ENCODE peak calls at places on chromosomes 1 and 21, in four cellular contexts. V is spleen, N is GM20000, Y is tibial nerve. J is an unnamed sample.

GRCh38 chr21:41582298-41582840 is 74.4 kb upstream of the TMPRSS2 start:
- DNase-seq in N (no peak), V (no peak), Y (no peak), J (no peak)

GRCh38 chr1:119554188-119554587 is 47.2 kb downstream of the HSD3B1 start:
- DNase-seq in N (no peak), V (no peak), Y (peak), J (no peak)

GRCh38 chr1:12616709-12617373 is 1.2 kb downstream of the DHRS3 start:
- DNase-seq in V (peak), N (no peak), Y (no peak), J (no peak)

GRCh38 chr21:36825683-36826082 is 126.8 kb downstream of the SIM2 start:
- DNase-seq in Y (no peak), V (no peak), N (no peak), J (no peak)

GRCh38 chr1:186865861-186866260 is 37.1 kb downstream of the PLA2G4A start:
- DNase-seq in N (no peak), Y (no peak), V (no peak), J (no peak)

GRCh38 chr1:233431753-233432403 is 104.4 kb downstream of the MAP3K21 start:
- DNase-seq in Y (no peak), V (no peak), N (no peak), J (no peak)

GRCh38 chr1:20400341-20401177 is 85.5 kb downstream of the CAMK2N1 start:
- DNase-seq in Y (no peak), V (no peak), N (no peak), J (no peak)

GRCh38 chr1:30267046-30267445 is 456.3 kb downstream of the MATN1 start:
- DNase-seq in N (no peak), V (peak), Y (no peak), J (no peak)

GRCh38 chr1:81414417-81415087 is 386.2 kb upstream of the ADGRL2 start:
- DNase-seq in Y (peak), V (no peak), N (peak), J (peak)

GRCh38 chr1:27372022-27372807 is 2.4 kb downstream of the FCN3 start:
- DNase-seq in N (no peak), Y (no peak), V (no peak), J (no peak)

GRCh38 chr1:23283660-23284602 is 60.2 kb downstream of the HNRNPR start:
- DNase-seq in Y (no peak), N (no peak), V (no peak), J (no peak)

GRCh38 chr1:151596166-151596933 is 15.5 kb upstream of the SNX27 start:
- DNase-seq in Y (no peak), V (no peak), N (no peak), J (no peak)

GRCh38 chr1:68210027-68210426 is 22.3 kb downstream of the WLS start:
- DNase-seq in Y (no peak), N (no peak), V (no peak), J (no peak)

GRCh38 chr1:62229932-62230331 is 35.3 kb downstream of the L1TD1 start:
- DNase-seq in V (no peak), N (no peak), Y (no peak), J (no peak)

DNA sequence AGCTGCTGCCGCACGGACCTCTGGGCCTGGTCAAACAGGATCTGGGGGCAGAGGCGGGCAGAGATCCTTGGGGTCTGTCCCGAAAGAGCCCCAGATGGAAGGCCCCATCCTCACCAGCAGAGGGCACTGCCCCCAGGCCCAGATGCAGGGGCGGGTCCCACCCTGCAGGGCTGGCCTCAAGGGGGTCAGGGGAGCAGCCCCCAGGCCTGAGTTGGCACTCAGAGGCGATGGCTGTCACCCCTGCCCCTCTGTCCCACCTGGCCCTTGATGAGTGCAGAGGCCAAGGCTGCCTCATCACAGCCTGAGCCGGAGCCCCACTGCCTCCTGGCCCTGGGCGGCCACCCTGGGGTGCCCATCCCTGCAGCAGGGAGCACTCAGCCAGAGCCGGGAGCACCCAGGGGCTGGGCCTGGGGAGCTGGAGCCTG is 5.7 kb downstream of the ACAP3 start:
- DNase-seq in V (no peak), N (no peak), Y (no peak), J (no peak)
- TF ChIP-seq CTCF in V (no peak), N (peak), Y (no peak), J (peak)

GRCh38 chr21:23160914-23161313 is 2162.7 kb downstream of the NCAM2 start:
- DNase-seq in V (no peak), N (no peak), Y (no peak), J (no peak)
- TF ChIP-seq CTCF in V (no peak), N (no peak), Y (no peak), J (no peak)

DNA sequence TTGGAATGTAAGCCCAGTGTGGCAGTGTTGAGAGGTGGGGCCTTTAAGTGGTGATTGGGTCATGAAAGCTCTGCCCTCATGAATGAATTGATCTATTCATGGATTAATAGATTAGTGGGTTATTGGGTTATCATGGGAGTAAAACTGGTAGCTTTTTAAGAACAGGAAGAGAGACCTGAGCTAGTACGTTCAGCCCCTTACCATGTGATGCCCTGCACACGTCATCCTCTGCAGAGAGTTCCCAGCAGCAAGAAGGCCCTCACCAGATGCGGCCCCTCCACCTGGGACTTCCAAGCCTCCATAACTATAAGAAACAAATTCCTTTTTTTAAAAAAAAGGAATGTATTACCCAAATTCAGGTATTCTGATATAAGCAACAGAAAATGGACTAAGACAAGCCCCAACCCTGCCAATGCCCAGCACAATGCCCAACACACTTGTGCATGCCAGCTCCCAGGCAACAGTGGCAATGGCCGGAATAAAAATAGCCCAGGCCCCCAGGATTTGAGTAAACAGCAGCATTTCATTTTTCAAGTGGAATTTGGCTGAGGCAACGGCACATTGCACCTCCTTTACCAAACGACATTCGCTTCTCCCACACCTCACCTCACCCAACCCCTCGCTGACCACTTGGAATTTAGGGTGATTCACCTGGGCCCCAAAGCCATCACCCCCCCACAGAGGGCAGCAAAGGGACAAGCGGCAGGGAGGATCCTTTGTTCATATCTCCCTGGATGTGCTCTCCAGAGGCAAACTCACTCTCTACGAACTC is 215.9 kb downstream of the TOMM20 start:
- DNase-seq in V (no peak), Y (no peak), N (no peak), J (no peak)
- TF ChIP-seq CTCF in V (no peak), Y (no peak), N (no peak), J (no peak)

GRCh38 chr1:29245876-29246275 is 9.6 kb downstream of the PTPRU start:
- DNase-seq in V (no peak), N (no peak), Y (no peak), J (no peak)
- TF ChIP-seq CTCF in V (no peak), N (no peak), Y (peak), J (peak)

DNA sequence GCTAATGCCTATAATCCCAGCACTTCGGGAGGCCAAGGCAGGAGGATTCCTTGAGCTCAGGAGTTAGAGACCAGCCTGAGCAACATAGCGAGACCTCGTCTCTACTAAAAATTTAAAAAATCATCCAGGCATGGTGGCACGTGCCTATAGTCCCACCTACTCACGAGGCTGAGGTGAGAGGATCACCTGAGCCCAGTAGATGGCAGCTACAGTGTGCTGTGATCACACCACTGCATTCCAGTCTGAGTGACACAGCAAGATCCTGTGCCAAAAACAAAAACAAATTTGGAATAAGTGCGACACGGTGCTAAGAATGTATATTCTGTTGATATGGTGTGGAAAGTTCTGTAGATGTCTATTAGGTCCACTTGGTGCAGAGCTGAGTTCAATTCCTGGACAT is 15.1 kb downstream of the USP33 start:
- DNase-seq in N (no peak), V (no peak), Y (no peak), J (no peak)
- TF ChIP-seq CTCF in N (no peak), V (no peak), Y (no peak), J (no peak)

J was measured in GM10248.